ENCODE peak calls at places on chromosome 2, in six cellular contexts. T is NCI-H2107, I is AG10803, E is prostate gland, A is AG08395, M is neural crest cell. D is an unnamed sample.

GRCh38 chr2:41926614-41927580 is 120.9 kb upstream of the PKDCC start:
- DNase-seq in T (no peak), I (peak), E (no peak), A (no peak), M (no peak), D (no peak)

GRCh38 chr2:159379181-159379580 is 92.7 kb upstream of the WDSUB1 start:
- DNase-seq in T (no peak), I (no peak), E (no peak), A (no peak), M (no peak), D (no peak)

GRCh38 chr2:25832897-25833296 is 45.4 kb downstream of the ASXL2 start:
- DNase-seq in T (no peak), I (no peak), E (no peak), A (no peak), M (no peak), D (no peak)

GRCh38 chr2:105329197-105329554 is 359 bp downstream of the TGFBRAP1 start:
- DNase-seq in T (no peak), I (no peak), E (no peak), A (no peak), M (no peak), D (no peak)

GRCh38 chr2:37244017-37244416 is 12.6 kb downstream of the NDUFAF7 start:
- DNase-seq in T (no peak), I (no peak), E (no peak), A (no peak), M (no peak), D (no peak)

GRCh38 chr2:226187601-226188000 is 612.0 kb downstream of the IRS1 start:
- DNase-seq in T (no peak), I (peak), E (no peak), A (peak), M (no peak), D (no peak)

GRCh38 chr2:192735467-192735866 is 540.7 kb upstream of the TMEFF2 start:
- DNase-seq in T (no peak), I (no peak), E (no peak), A (no peak), M (no peak), D (no peak)

GRCh38 chr2:20451346-20451745 is 4.5 kb downstream of the RHOB start:
- DNase-seq in T (no peak), I (no peak), E (no peak), A (no peak), M (no peak), D (no peak)

GRCh38 chr2:10775831-10776230 is 36.8 kb downstream of the PDIA6 start:
- DNase-seq in T (no peak), I (no peak), E (no peak), A (no peak), M (no peak), D (no peak)

GRCh38 chr2:199458806-199459285 is 1.1 kb upstream of the SATB2 start:
- DNase-seq in T (no peak), I (no peak), E (no peak), A (no peak), M (peak), D (no peak)

GRCh38 chr2:101533611-101534601 is 59.0 kb upstream of the RFX8 start:
- DNase-seq in T (no peak), I (no peak), E (no peak), A (no peak), M (no peak), D (peak)

GRCh38 chr2:152730591-152731333 is 12.3 kb downstream of the ARL6IP6 start:
- DNase-seq in T (no peak), I (peak), E (peak), A (peak), M (no peak), D (no peak)

GRCh38 chr2:158634627-158635026 is 160.5 kb upstream of the DAPL1 start:
- DNase-seq in T (no peak), I (no peak), E (no peak), A (no peak), M (no peak), D (no peak)

GRCh38 chr2:49583010-49583409 is 428.7 kb upstream of the FSHR start:
- DNase-seq in T (no peak), I (no peak), E (no peak), A (no peak), M (no peak), D (no peak)

GRCh38 chr2:19048593-19049264 is 309.7 kb downstream of the OSR1 start:
- DNase-seq in T (no peak), I (no peak), E (peak), A (no peak), M (no peak), D (no peak)

GRCh38 chr2:153588408-153588807 is 109.8 kb upstream of the RPRM start:
- DNase-seq in T (no peak), I (no peak), E (no peak), A (no peak), M (no peak), D (no peak)

GRCh38 chr2:241547781-241548450 is 10.6 kb upstream of the BOK start:
- DNase-seq in T (no peak), I (no peak), E (no peak), A (no peak), M (no peak), D (no peak)

GRCh38 chr2:124566518-124566970 is 541.5 kb downstream of the CNTNAP5 start:
- DNase-seq in T (no peak), I (no peak), E (no peak), A (no peak), M (no peak), D (no peak)

GRCh38 chr2:64760131-64760530 is 106.4 kb upstream of the SERTAD2 start:
- DNase-seq in T (no peak), I (no peak), E (no peak), A (no peak), M (no peak), D (no peak)

GRCh38 chr2:239179851-239180371 is 220.9 kb downstream of the HDAC4 start:
- DNase-seq in T (no peak), I (no peak), E (no peak), A (no peak), M (no peak), D (no peak)

GRCh38 chr2:241007880-241008710 is 9.7 kb downstream of the SNED1 start:
- DNase-seq in T (no peak), I (no peak), E (peak), A (no peak), M (no peak), D (no peak)

D was measured in NT2/D1.